ENCODE peak calls at places on chromosomes 6 and 20, in eight cellular contexts. A is dorsolateral prefrontal cortex, S is endothelial cell, B is breast epithelium, N is stomach, L is hepatocyte, K is choroid plexus epithelial cell, W is PC-3. F is an unnamed sample.

GRCh38 chr6:37663016-37663810 is 34.5 kb downstream of the MDGA1 start:
- DNase-seq in A (peak), S (no peak), B (no peak), N (no peak), L (no peak), K (peak), W (no peak), F (peak)

GRCh38 chr6:122798099-122798641 is 9.1 kb downstream of the SMPDL3A start:
- DNase-seq in A (no peak), S (no peak), B (no peak), N (peak), L (peak), K (peak), W (peak), F (no peak)

GRCh38 chr20:55094353-55094861 is 619.0 kb downstream of the DOK5 start:
- DNase-seq in A (no peak), S (no peak), B (no peak), N (no peak), L (no peak), K (no peak), W (no peak), F (no peak)

GRCh38 chr6:140784573-140784972 is 1348.2 kb upstream of the GJE1 start:
- DNase-seq in A (no peak), S (no peak), B (no peak), N (no peak), L (no peak), K (peak), W (peak), F (no peak)

GRCh38 chr6:143539723-143540122 is 28.2 kb upstream of the FUCA2 start:
- DNase-seq in A (no peak), S (no peak), B (no peak), N (no peak), L (no peak), K (no peak), W (no peak), F (no peak)

GRCh38 chr6:157840776-157841175 is 17.7 kb downstream of the SNX9 start:
- DNase-seq in A (no peak), S (no peak), B (no peak), N (no peak), L (no peak), K (peak), W (peak), F (no peak)

GRCh38 chr6:46691052-46691451 is 3.4 kb downstream of the TDRD6 start:
- DNase-seq in A (no peak), S (no peak), B (no peak), N (no peak), L (no peak), K (no peak), W (no peak), F (no peak)

GRCh38 chr6:116633685-116634084 is 17.4 kb downstream of the RSPH4A start:
- DNase-seq in A (no peak), S (no peak), B (no peak), N (no peak), L (peak), K (peak), W (peak), F (no peak)

GRCh38 chr6:126540161-126540560 is 200.2 kb downstream of the CENPW start:
- DNase-seq in A (no peak), S (no peak), B (no peak), N (no peak), L (no peak), K (peak), W (no peak), F (no peak)

GRCh38 chr6:52634211-52634610 is 36.7 kb upstream of the TMEM14A start:
- DNase-seq in A (no peak), S (no peak), B (no peak), N (no peak), L (no peak), K (peak), W (no peak), F (no peak)

GRCh38 chr6:170056329-170056728 is 234.5 kb downstream of the DLL1 start:
- DNase-seq in A (no peak), S (no peak), B (no peak), N (no peak), L (no peak), K (no peak), W (no peak), F (no peak)

GRCh38 chr6:90131614-90132423 is 164.8 kb downstream of the BACH2 start:
- DNase-seq in A (no peak), S (no peak), B (no peak), N (no peak), L (no peak), K (peak), W (no peak), F (no peak)

GRCh38 chr6:162147281-162147680 is 580.3 kb downstream of the PRKN start:
- DNase-seq in A (no peak), S (no peak), B (no peak), N (no peak), L (no peak), K (no peak), W (no peak), F (no peak)

GRCh38 chr20:63689046-63690000 is 7.1 kb upstream of the TNFRSF6B start:
- DNase-seq in A (no peak), S (no peak), B (no peak), N (no peak), L (no peak), K (no peak), W (no peak), F (no peak)

GRCh38 chr6:33018904-33019303 is 9.5 kb upstream of the HLA-DOA start:
- DNase-seq in A (peak), S (no peak), B (peak), N (peak), L (peak), K (peak), W (no peak), F (no peak)

GRCh38 chr20:50346372-50347347 is 156.0 kb downstream of the CEBPB start:
- DNase-seq in A (peak), S (no peak), B (peak), N (peak), L (peak), K (peak), W (peak), F (no peak)

GRCh38 chr6:1164600-1164999 is 147.3 kb upstream of the FOXQ1 start:
- DNase-seq in A (no peak), S (no peak), B (no peak), N (no peak), L (no peak), K (no peak), W (no peak), F (no peak)

GRCh38 chr6:33958208-33958862 is 154.5 kb upstream of the MLN start:
- DNase-seq in A (no peak), S (peak), B (no peak), N (no peak), L (peak), K (peak), W (peak), F (no peak)

GRCh38 chr6:138115191-138115590 is 8.0 kb upstream of the PERP start:
- DNase-seq in A (no peak), S (no peak), B (no peak), N (no peak), L (no peak), K (no peak), W (no peak), F (no peak)

GRCh38 chr6:17987576-17988421 is at the start of gene KIF13A:
- DNase-seq in A (peak), S (peak), B (peak), N (peak), L (peak), K (peak), W (peak), F (no peak)

GRCh38 chr20:63216849-63217471 is 1.0 kb upstream of the YTHDF1 start:
- DNase-seq in A (no peak), S (no peak), B (no peak), N (no peak), L (no peak), K (no peak), W (peak), F (no peak)

GRCh38 chr20:44117296-44118184 is 69.4 kb downstream of the JPH2 start:
- DNase-seq in A (no peak), S (no peak), B (no peak), N (no peak), L (no peak), K (no peak), W (no peak), F (no peak)

GRCh38 chr6:95686858-95687257 is 109.5 kb downstream of the MANEA start:
- DNase-seq in A (no peak), S (no peak), B (no peak), N (no peak), L (no peak), K (no peak), W (no peak), F (no peak)

GRCh38 chr6:160534050-160534696 is 129.9 kb downstream of the LPA start:
- DNase-seq in A (peak), S (peak), B (peak), N (peak), L (peak), K (peak), W (peak), F (no peak)

GRCh38 chr6:30394139-30394538 is 49.2 kb downstream of the RPP21 start:
- DNase-seq in A (no peak), S (no peak), B (no peak), N (no peak), L (no peak), K (no peak), W (peak), F (no peak)

GRCh38 chr6:131062245-131063027 is 609 bp downstream of the EPB41L2 start:
- DNase-seq in A (peak), S (peak), B (no peak), N (peak), L (peak), K (no peak), W (no peak), F (no peak)

GRCh38 chr6:152054441-152054840 is 247.0 kb downstream of the ESR1 start:
- DNase-seq in A (no peak), S (no peak), B (no peak), N (no peak), L (peak), K (peak), W (peak), F (no peak)

GRCh38 chr6:33607784-33608161 is 13.3 kb upstream of the ITPR3 start:
- DNase-seq in A (no peak), S (no peak), B (no peak), N (peak), L (no peak), K (no peak), W (peak), F (no peak)

GRCh38 chr20:51587145-51587544 is 44.6 kb upstream of the NFATC2 start:
- DNase-seq in A (no peak), S (no peak), B (no peak), N (no peak), L (no peak), K (no peak), W (no peak), F (no peak)

GRCh38 chr6:67666177-67666964 is 968.7 kb upstream of the ADGRB3 start:
- DNase-seq in A (no peak), S (no peak), B (no peak), N (no peak), L (no peak), K (no peak), W (no peak), F (no peak)

GRCh38 chr6:79468116-79468515 is 69.1 kb downstream of the LCA5 start:
- DNase-seq in A (no peak), S (no peak), B (no peak), N (no peak), L (no peak), K (peak), W (no peak), F (no peak)

GRCh38 chr6:15911753-15912504 is 217.0 kb upstream of the MYLIP start:
- DNase-seq in A (no peak), S (no peak), B (no peak), N (no peak), L (no peak), K (no peak), W (no peak), F (no peak)

GRCh38 chr20:57866250-57867106 is 156.7 kb upstream of the PMEPA1 start:
- DNase-seq in A (no peak), S (no peak), B (no peak), N (no peak), L (no peak), K (peak), W (peak), F (no peak)

GRCh38 chr20:59938221-59938620 is 1.9 kb downstream of the PPP1R3D start:
- DNase-seq in A (no peak), S (no peak), B (no peak), N (no peak), L (no peak), K (peak), W (peak), F (no peak)

GRCh38 chr6:13079096-13079758 is 249.1 kb downstream of the TBC1D7 start:
- DNase-seq in A (no peak), S (no peak), B (no peak), N (no peak), L (no peak), K (no peak), W (no peak), F (no peak)

GRCh38 chr6:35401514-35401913 is 50.6 kb upstream of the FANCE start:
- DNase-seq in A (no peak), S (no peak), B (no peak), N (peak), L (no peak), K (no peak), W (peak), F (no peak)

GRCh38 chr6:17001188-17001587 is 100.7 kb upstream of the STMND1 start:
- DNase-seq in A (no peak), S (no peak), B (no peak), N (no peak), L (no peak), K (no peak), W (peak), F (no peak)

GRCh38 chr6:75147512-75147911 is 58.3 kb downstream of the COL12A1 start:
- DNase-seq in A (no peak), S (no peak), B (no peak), N (no peak), L (no peak), K (peak), W (peak), F (no peak)

GRCh38 chr6:75144396-75144795 is 61.5 kb downstream of the COL12A1 start:
- DNase-seq in A (no peak), S (no peak), B (no peak), N (no peak), L (no peak), K (no peak), W (no peak), F (no peak)

GRCh38 chr6:75143186-75143585 is 62.7 kb downstream of the COL12A1 start:
- DNase-seq in A (no peak), S (no peak), B (no peak), N (no peak), L (no peak), K (peak), W (no peak), F (no peak)

GRCh38 chr6:75145211-75145610 is 60.6 kb downstream of the COL12A1 start:
- DNase-seq in A (no peak), S (no peak), B (no peak), N (no peak), L (no peak), K (no peak), W (no peak), F (no peak)

GRCh38 chr6:75145976-75146375 is 59.9 kb downstream of the COL12A1 start:
- DNase-seq in A (no peak), S (no peak), B (no peak), N (no peak), L (no peak), K (no peak), W (no peak), F (no peak)
- TF ChIP-seq CTCF in A (no peak), S (no peak), B (no peak), N (no peak), L (no peak), K (no peak), W (no peak), F (peak)

GRCh38 chr20:8219403-8219802 is 87.3 kb downstream of the PLCB1 start:
- DNase-seq in A (no peak), S (no peak), B (no peak), N (no peak), L (no peak), K (no peak), W (no peak), F (no peak)

GRCh38 chr20:8213831-8214587 is 81.9 kb downstream of the PLCB1 start:
- DNase-seq in A (no peak), S (no peak), B (no peak), N (no peak), L (no peak), K (no peak), W (no peak), F (no peak)

GRCh38 chr20:8215516-8215915 is 83.5 kb downstream of the PLCB1 start:
- DNase-seq in A (no peak), S (no peak), B (no peak), N (no peak), L (no peak), K (peak), W (no peak), F (no peak)

GRCh38 chr20:8218861-8219260 is 86.8 kb downstream of the PLCB1 start:
- DNase-seq in A (no peak), S (no peak), B (no peak), N (no peak), L (no peak), K (no peak), W (peak), F (no peak)

DNA sequence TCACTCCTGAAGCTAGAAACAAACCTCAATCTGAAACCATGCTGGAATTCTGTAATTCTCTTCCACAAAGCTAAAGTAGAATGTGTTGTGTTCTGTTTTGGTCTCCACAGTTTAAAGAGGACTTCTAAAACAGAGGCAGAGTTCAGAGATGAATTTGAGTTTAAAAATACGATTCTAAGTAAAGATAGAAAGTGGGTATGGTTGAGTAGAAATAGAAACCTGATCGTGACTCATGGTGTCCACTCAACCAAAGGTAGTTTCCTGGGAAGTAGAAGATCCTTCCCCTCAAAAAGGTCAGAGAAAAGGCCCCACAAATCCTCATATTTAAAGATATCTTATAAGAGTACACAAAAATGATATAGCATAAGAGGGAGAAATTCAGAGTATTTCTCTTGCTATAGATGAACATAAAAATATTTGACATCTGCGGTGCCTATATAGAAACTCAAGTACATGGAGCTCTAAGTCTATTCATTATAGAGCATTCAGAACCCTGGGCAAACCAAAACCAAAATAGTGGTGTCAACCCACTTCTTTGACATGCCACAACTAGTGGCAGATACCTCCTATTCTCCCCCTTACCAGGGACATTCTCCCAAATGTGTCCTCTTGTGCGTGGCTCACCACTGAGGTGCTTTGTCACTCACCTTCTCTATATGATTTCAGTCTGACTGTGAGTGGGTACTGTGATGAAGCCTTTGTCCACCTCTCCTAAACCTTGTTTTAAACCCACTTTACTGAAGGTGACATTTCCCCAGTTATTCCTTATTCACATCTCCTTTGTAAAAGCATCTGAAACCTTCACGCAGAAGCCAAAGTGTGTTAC is 84.5 kb downstream of the PLCB1 start:
- DNase-seq in A (no peak), S (no peak), B (no peak), N (no peak), L (no peak), K (no peak), W (no peak), F (no peak)
- TF ChIP-seq CTCF in A (no peak), S (no peak), B (no peak), N (no peak), L (no peak), K (no peak), W (no peak), F (no peak)

GRCh38 chr20:17287503-17287902 is 60.7 kb downstream of the PCSK2 start:
- DNase-seq in A (no peak), S (no peak), B (no peak), N (no peak), L (no peak), K (no peak), W (no peak), F (no peak)

GRCh38 chr20:17287998-17288397 is 61.2 kb downstream of the PCSK2 start:
- DNase-seq in A (no peak), S (no peak), B (no peak), N (no peak), L (no peak), K (no peak), W (no peak), F (no peak)
- TF ChIP-seq CTCF in A (no peak), S (no peak), B (no peak), N (no peak), L (no peak), K (no peak), W (no peak), F (no peak)

GRCh38 chr6:106101466-106101865 is 15.3 kb downstream of the PRDM1 start:
- DNase-seq in A (no peak), S (no peak), B (no peak), N (no peak), L (no peak), K (no peak), W (peak), F (no peak)

GRCh38 chr6:106100755-106101154 is 14.6 kb downstream of the PRDM1 start:
- DNase-seq in A (no peak), S (no peak), B (no peak), N (no peak), L (no peak), K (no peak), W (no peak), F (no peak)

GRCh38 chr6:106098383-106099234 is 12.5 kb downstream of the PRDM1 start:
- DNase-seq in A (no peak), S (no peak), B (no peak), N (peak), L (peak), K (peak), W (peak), F (no peak)

GRCh38 chr6:106097368-106098231 is 11.5 kb downstream of the PRDM1 start:
- DNase-seq in A (no peak), S (no peak), B (no peak), N (no peak), L (no peak), K (peak), W (peak), F (no peak)

GRCh38 chr6:106099235-106099537 is 13.1 kb downstream of the PRDM1 start:
- DNase-seq in A (no peak), S (no peak), B (no peak), N (no peak), L (no peak), K (no peak), W (peak), F (no peak)
- TF ChIP-seq CTCF in A (no peak), S (no peak), B (no peak), N (no peak), L (no peak), K (no peak), W (no peak), F (no peak)

DNA sequence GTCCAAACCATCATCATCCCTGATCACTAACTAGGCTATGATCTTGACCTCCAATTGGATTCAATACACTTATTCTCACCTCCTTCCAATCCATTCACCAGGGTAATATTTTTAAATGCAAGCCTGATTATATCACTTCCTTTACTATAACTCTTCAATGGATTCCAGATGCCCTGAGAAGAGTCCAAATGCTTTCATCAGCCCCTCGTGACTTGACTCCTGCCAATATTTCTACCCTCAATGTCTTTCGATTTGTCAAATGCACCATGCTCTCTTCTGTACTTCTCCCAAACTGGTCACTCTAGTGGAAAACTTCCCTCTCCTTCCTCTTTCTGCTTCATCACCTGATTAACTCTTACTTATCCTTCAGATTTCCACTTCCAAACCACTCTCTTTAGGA is 70.8 kb downstream of the CD164 start:
- DNase-seq in A (no peak), S (no peak), B (no peak), N (no peak), L (no peak), K (no peak), W (no peak), F (no peak)
- TF ChIP-seq CTCF in A (no peak), S (no peak), B (no peak), N (no peak), L (no peak), K (no peak), W (no peak), F (no peak)